ENCODE peak calls at places on chromosome 20, in nine cellular contexts. U is amygdala; G is tibial artery; K is aorta; N is adrenal gland; E is cardiac muscle cell; Z is Kasumi-1; C is body of pancreas; X is effector memory CD4-positive, alpha-beta T cell. V is an unnamed sample.

GRCh38 chr20:62141397-62142251 is 1.6 kb downstream of the PSMA7 start:
- DNase-seq in U (no peak), G (no peak), K (no peak), N (peak), E (peak), Z (peak), C (peak), X (peak), V (peak)

GRCh38 chr20:1304711-1305515 is 24.0 kb downstream of the SDCBP2 start:
- DNase-seq in U (no peak), G (no peak), K (no peak), N (no peak), E (no peak), Z (no peak), C (no peak), X (no peak), V (no peak)

GRCh38 chr20:44070139-44070900 is 116.7 kb downstream of the JPH2 start:
- DNase-seq in U (no peak), G (no peak), K (no peak), N (no peak), E (no peak), Z (no peak), C (no peak), X (peak), V (no peak)

GRCh38 chr20:22805219-22805618 is 220.8 kb upstream of the FOXA2 start:
- DNase-seq in U (no peak), G (no peak), K (peak), N (peak), E (peak), Z (no peak), C (no peak), X (no peak), V (peak)

GRCh38 chr20:910840-911770 is 5.0 kb downstream of the ANGPT4 start:
- DNase-seq in U (no peak), G (peak), K (peak), N (no peak), E (no peak), Z (no peak), C (no peak), X (no peak), V (no peak)

GRCh38 chr20:46900826-46901225 is 6.2 kb downstream of the EYA2 start:
- DNase-seq in U (no peak), G (no peak), K (no peak), N (no peak), E (no peak), Z (no peak), C (no peak), X (no peak), V (no peak)

GRCh38 chr20:12077835-12078374 is 160.2 kb downstream of the BTBD3 start:
- DNase-seq in U (no peak), G (no peak), K (no peak), N (no peak), E (no peak), Z (no peak), C (no peak), X (no peak), V (no peak)

GRCh38 chr20:25470045-25470444 is 62.6 kb downstream of the GINS1 start:
- DNase-seq in U (no peak), G (no peak), K (no peak), N (no peak), E (peak), Z (peak), C (peak), X (no peak), V (peak)

GRCh38 chr20:63223121-63223825 is 7.3 kb upstream of the YTHDF1 start:
- DNase-seq in U (no peak), G (no peak), K (no peak), N (peak), E (peak), Z (peak), C (peak), X (peak), V (peak)

GRCh38 chr20:44911264-44911921 is 1.5 kb downstream of the PABPC1L start:
- DNase-seq in U (no peak), G (no peak), K (no peak), N (peak), E (peak), Z (peak), C (peak), X (peak), V (peak)

GRCh38 chr20:38997622-38998021 is 35.5 kb downstream of the DHX35 start:
- DNase-seq in U (no peak), G (no peak), K (no peak), N (no peak), E (no peak), Z (no peak), C (no peak), X (no peak), V (no peak)

GRCh38 chr20:10111144-10111771 is 76.5 kb downstream of the ANKEF1 start:
- DNase-seq in U (no peak), G (no peak), K (no peak), N (no peak), E (no peak), Z (no peak), C (peak), X (no peak), V (no peak)

GRCh38 chr20:46293084-46293483 is 15.2 kb downstream of the CDH22 start:
- DNase-seq in U (no peak), G (no peak), K (no peak), N (no peak), E (peak), Z (peak), C (no peak), X (no peak), V (peak)

V was measured in kidney tubule cell.